ENCODE peak calls at places on chromosomes 5 and 9, in seven cellular contexts. K is activated naive CD8-positive, alpha-beta T cell treated with anti-CD3 and anti-CD28 coated beads, Interleukin-2, amount 50 U/mL, for 24 hours; Q is AG04450; E is neural crest cell; F is occipital lobe; V is RCC 7860; N is foreskin fibroblast. H is an unnamed sample.
A peak's percentile ranks its signal among the peaks of the same experiment; 100 is the strongest.

GRCh38 chr5:172364773-172365172 is 81.2 kb upstream of the UBTD2 start:
- DNase-seq in Q (no peak), F (peak; percentile 39), V (no peak), N (no peak), K (no peak), E (peak; percentile 14), H (no peak)

GRCh38 chr9:114117996-114118830 is 19.1 kb upstream of the KIF12 start:
- DNase-seq in Q (no peak), K (no peak), E (no peak), V (no peak), F (no peak), N (no peak), H (no peak)

GRCh38 chr9:98121096-98121495 is 2.1 kb upstream of the TRIM14 start:
- DNase-seq in V (peak; percentile 25), N (no peak), E (no peak), F (no peak), K (no peak), Q (no peak), H (no peak)

GRCh38 chr5:133034064-133034463 is 7.7 kb upstream of the ZCCHC10 start:
- DNase-seq in V (no peak), E (no peak), N (no peak), K (no peak), F (no peak), Q (no peak), H (no peak)

GRCh38 chr5:54309751-54310432 is 481 bp downstream of the ARL15 start:
- DNase-seq in V (no peak), N (no peak), E (peak; percentile 5), K (peak; percentile 30), Q (no peak), F (peak; percentile 72), H (no peak)

GRCh38 chr5:157961828-157962390 is 103.0 kb upstream of the CLINT1 start:
- DNase-seq in V (no peak), K (no peak), F (no peak), N (no peak), Q (no peak), E (no peak), H (no peak)

GRCh38 chr5:116876240-116876840 is 301.7 kb upstream of the SEMA6A start:
- DNase-seq in N (no peak), Q (no peak), V (no peak), E (no peak), K (no peak), F (no peak), H (no peak)

GRCh38 chr5:104793031-104793430 is 1230.4 kb upstream of the NUDT12 start:
- DNase-seq in E (no peak), F (no peak), V (no peak), Q (no peak), N (no peak), K (no peak), H (no peak)

GRCh38 chr5:172910828-172911627 is 48.2 kb upstream of the RPL26L1 start:
- DNase-seq in F (no peak), N (peak; percentile 83), Q (no peak), V (peak; percentile 89), E (no peak), K (peak; percentile 24), H (no peak)